ENCODE peak calls at places on chromosome 22, in four cellular contexts. One of them, this sample, is unnamed.

GRCh38 chr22:17258015-17258827 is 39.0 kb upstream of the ADA2 start:
- DNase-seq in IMR-90: no peak
- DNase-seq in HCT116: no peak
- DNase-seq in ovary: peak
- DNase-seq in this sample: peak

GRCh38 chr22:19815093-19815822 is 39.4 kb downstream of the GNB1L start:
- DNase-seq in HCT116: no peak
- DNase-seq in ovary: no peak
- DNase-seq in IMR-90: no peak
- DNase-seq in this sample: no peak

GRCh38 chr22:37060801-37061610 is 9.5 kb downstream of the KCTD17 start:
- DNase-seq in HCT116: no peak
- DNase-seq in ovary: no peak
- DNase-seq in IMR-90: no peak
- DNase-seq in this sample: no peak

GRCh38 chr22:46757104-46757503 is 5.3 kb upstream of the TBC1D22A start:
- DNase-seq in IMR-90: no peak
- DNase-seq in HCT116: no peak
- DNase-seq in ovary: no peak
- DNase-seq in this sample: no peak

GRCh38 chr22:22939537-22940368 is 52.1 kb downstream of the IGLL5 start:
- DNase-seq in ovary: no peak
- DNase-seq in HCT116: no peak
- DNase-seq in IMR-90: no peak
- DNase-seq in this sample: no peak

GRCh38 chr22:22248878-22249277 is 4.3 kb downstream of the VPREB1 start:
- DNase-seq in IMR-90: no peak
- DNase-seq in ovary: no peak
- DNase-seq in HCT116: no peak
- DNase-seq in this sample: no peak

GRCh38 chr22:23913306-23913660 is 19.1 kb downstream of the MIF start:
- DNase-seq in IMR-90: no peak
- DNase-seq in ovary: peak
- DNase-seq in HCT116: no peak
- DNase-seq in this sample: no peak

GRCh38 chr22:33735978-33736377 is 184.3 kb downstream of the LARGE1 start:
- DNase-seq in ovary: no peak
- DNase-seq in HCT116: no peak
- DNase-seq in IMR-90: no peak
- DNase-seq in this sample: no peak

GRCh38 chr22:38032681-38033521 is 24.3 kb upstream of the PICK1 start:
- DNase-seq in ovary: peak
- DNase-seq in HCT116: no peak
- DNase-seq in IMR-90: peak
- DNase-seq in this sample: no peak

GRCh38 chr22:49106136-49106930 is 721.3 kb downstream of the BRD1 start:
- DNase-seq in HCT116: no peak
- DNase-seq in ovary: no peak
- DNase-seq in IMR-90: no peak
- DNase-seq in this sample: no peak

GRCh38 chr22:26409705-26410376 is 19.2 kb upstream of the ASPHD2 start:
- DNase-seq in ovary: no peak
- DNase-seq in HCT116: no peak
- DNase-seq in IMR-90: no peak
- DNase-seq in this sample: no peak

GRCh38 chr22:37187891-37188761 is at the start of gene C1QTNF6:
- DNase-seq in ovary: peak
- DNase-seq in HCT116: no peak
- DNase-seq in IMR-90: peak
- DNase-seq in this sample: no peak

GRCh38 chr22:48242461-48242864 is 1480.0 kb downstream of the TBC1D22A start:
- DNase-seq in ovary: no peak
- DNase-seq in IMR-90: no peak
- DNase-seq in HCT116: no peak
- DNase-seq in this sample: no peak

GRCh38 chr22:42673898-42674390 is 24.8 kb upstream of the CYB5R3 start:
- DNase-seq in ovary: no peak
- DNase-seq in HCT116: no peak
- DNase-seq in IMR-90: no peak
- DNase-seq in this sample: no peak

GRCh38 chr22:37802310-37803194 is 5.2 kb upstream of the GCAT start:
- DNase-seq in ovary: peak
- DNase-seq in IMR-90: peak
- DNase-seq in HCT116: no peak
- DNase-seq in this sample: no peak

GRCh38 chr22:19844423-19845368 is 10.0 kb downstream of the GNB1L start:
- DNase-seq in HCT116: no peak
- DNase-seq in IMR-90: peak
- DNase-seq in ovary: no peak
- DNase-seq in this sample: no peak

GRCh38 chr22:22479999-22480532 is 28.5 kb downstream of the ZNF280B start:
- DNase-seq in ovary: no peak
- DNase-seq in HCT116: no peak
- DNase-seq in IMR-90: peak
- DNase-seq in this sample: no peak

GRCh38 chr22:31911565-31912401 is 32.6 kb upstream of the YWHAH start:
- DNase-seq in ovary: no peak
- DNase-seq in HCT116: no peak
- DNase-seq in IMR-90: peak
- DNase-seq in this sample: no peak

GRCh38 chr22:17243524-17243923 is 24.3 kb upstream of the ADA2 start:
- DNase-seq in ovary: no peak
- DNase-seq in HCT116: no peak
- DNase-seq in IMR-90: no peak
- DNase-seq in this sample: no peak

GRCh38 chr22:25388866-25389540 is 169.6 kb downstream of the CRYBB2 start:
- DNase-seq in ovary: no peak
- DNase-seq in IMR-90: no peak
- DNase-seq in HCT116: no peak
- DNase-seq in this sample: no peak

GRCh38 chr22:21044931-21045584 is 688 bp upstream of the LRRC74B start:
- DNase-seq in IMR-90: peak
- DNase-seq in ovary: no peak
- DNase-seq in HCT116: no peak
- DNase-seq in this sample: peak

GRCh38 chr22:16975155-16975885 is 32.7 kb downstream of the GAB4 start:
- DNase-seq in HCT116: no peak
- DNase-seq in ovary: no peak
- DNase-seq in IMR-90: no peak
- DNase-seq in this sample: no peak

GRCh38 chr22:35377735-35378134 is 3.2 kb upstream of the HMOX1 start:
- DNase-seq in ovary: no peak
- DNase-seq in HCT116: no peak
- DNase-seq in IMR-90: no peak
- DNase-seq in this sample: no peak

GRCh38 chr22:39367040-39367439 is 17.2 kb downstream of the SYNGR1 start:
- DNase-seq in IMR-90: no peak
- DNase-seq in ovary: no peak
- DNase-seq in HCT116: no peak
- DNase-seq in this sample: no peak
- H3K27ac ChIP-seq in IMR-90: no peak
- H3K27ac ChIP-seq in ovary: no peak
- H3K27ac ChIP-seq in HCT116: no peak
- H3K27ac ChIP-seq in this sample: no peak

GRCh38 chr22:27777128-27777527 is 24.4 kb downstream of the MN1 start:
- DNase-seq in IMR-90: no peak
- DNase-seq in ovary: no peak
- DNase-seq in HCT116: no peak
- DNase-seq in this sample: no peak

GRCh38 chr22:27782065-27782464 is 19.5 kb downstream of the MN1 start:
- DNase-seq in IMR-90: no peak
- DNase-seq in ovary: no peak
- DNase-seq in HCT116: no peak
- DNase-seq in this sample: peak

GRCh38 chr22:27780161-27780575 is 21.4 kb downstream of the MN1 start:
- DNase-seq in HCT116: no peak
- DNase-seq in IMR-90: no peak
- DNase-seq in ovary: no peak
- DNase-seq in this sample: no peak

GRCh38 chr22:27778299-27779090 is 23.1 kb downstream of the MN1 start:
- DNase-seq in IMR-90: no peak
- DNase-seq in HCT116: no peak
- DNase-seq in ovary: no peak
- DNase-seq in this sample: no peak

GRCh38 chr22:27779650-27780049 is 21.9 kb downstream of the MN1 start:
- DNase-seq in IMR-90: no peak
- DNase-seq in HCT116: no peak
- DNase-seq in ovary: no peak
- DNase-seq in this sample: no peak
- H3K27ac ChIP-seq in IMR-90: no peak
- H3K27ac ChIP-seq in HCT116: no peak
- H3K27ac ChIP-seq in ovary: no peak
- H3K27ac ChIP-seq in this sample: peak

GRCh38 chr22:50656122-50657070 is 16.2 kb upstream of the SHANK3 start:
- DNase-seq in IMR-90: peak
- DNase-seq in ovary: no peak
- DNase-seq in HCT116: no peak
- DNase-seq in this sample: no peak
- H3K27ac ChIP-seq in IMR-90: no peak
- H3K27ac ChIP-seq in ovary: no peak
- H3K27ac ChIP-seq in HCT116: peak
- H3K27ac ChIP-seq in this sample: peak

DNA sequence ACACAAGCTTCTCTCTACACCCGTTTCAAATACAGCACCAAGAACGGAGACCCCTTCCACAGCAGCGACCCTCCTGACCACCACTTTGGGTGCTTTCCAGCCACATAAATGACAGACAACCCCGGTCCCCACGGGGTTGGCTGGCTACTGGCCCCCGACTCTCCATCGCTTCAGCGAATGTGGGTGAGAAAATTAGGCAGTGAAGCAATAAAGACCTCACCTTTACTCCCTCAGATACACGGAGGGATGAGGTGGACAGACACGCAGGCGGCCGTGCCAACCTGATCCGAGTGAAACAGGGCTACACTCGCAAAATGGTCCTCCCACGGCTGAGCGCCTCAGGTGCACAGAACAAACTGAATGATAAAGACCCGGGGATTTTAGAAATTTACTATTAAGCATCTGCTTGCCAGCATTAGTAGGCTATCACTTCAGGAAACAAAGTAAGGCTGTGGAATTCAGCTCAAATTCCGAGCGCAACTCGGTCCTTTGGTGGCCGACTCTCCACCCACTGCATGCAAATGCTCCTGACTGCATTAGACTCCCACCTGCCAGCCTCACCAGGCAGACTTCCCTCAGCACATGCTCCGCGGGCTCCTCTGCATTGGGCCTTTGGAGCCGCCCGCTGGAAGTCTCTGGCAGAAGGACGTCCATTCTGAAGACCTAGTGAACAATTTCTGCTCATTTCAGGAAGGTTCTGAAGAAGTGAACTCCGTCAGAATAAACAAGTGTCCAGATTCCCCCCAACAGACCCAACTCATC is 12.8 kb upstream of the EFCAB6 start:
- DNase-seq in ovary: no peak
- DNase-seq in IMR-90: no peak
- DNase-seq in HCT116: no peak
- DNase-seq in this sample: no peak
- H3K27ac ChIP-seq in ovary: no peak
- H3K27ac ChIP-seq in IMR-90: no peak
- H3K27ac ChIP-seq in HCT116: no peak
- H3K27ac ChIP-seq in this sample: no peak

GRCh38 chr22:30875481-30876215 is 92.9 kb downstream of the MORC2 start:
- DNase-seq in HCT116: no peak
- DNase-seq in IMR-90: no peak
- DNase-seq in ovary: no peak
- DNase-seq in this sample: peak
- H3K27ac ChIP-seq in HCT116: no peak
- H3K27ac ChIP-seq in IMR-90: no peak
- H3K27ac ChIP-seq in ovary: no peak
- H3K27ac ChIP-seq in this sample: peak

This sample was measured in gastrocnemius medialis.